ENCODE peak calls at places on chromosomes 1 and 21, in six cellular contexts. E is lower lobe of right lung, B is Calu3, W is GM12891, D is T follicular helper cell, Y is endothelial cell. Q is an unnamed sample.

GRCh38 chr1:1024421-1025415 is 4.8 kb downstream of the AGRN start:
- DNase-seq in E (peak; percentile 88), B (peak; percentile 89), W (no peak), D (no peak), Y (no peak), Q (no peak)

GRCh38 chr1:95323117-95323516 is 89.1 kb downstream of the RWDD3 start:
- DNase-seq in E (no peak), B (peak; percentile 26), W (no peak), D (no peak), Y (no peak), Q (no peak)

GRCh38 chr21:42038826-42039425 is 28.8 kb upstream of the ZBTB21 start:
- DNase-seq in E (no peak), B (no peak), W (no peak), D (no peak), Y (no peak), Q (no peak)

GRCh38 chr1:154866995-154867795 is 2.9 kb downstream of the KCNN3 start:
- DNase-seq in E (no peak), B (peak; percentile 52), W (no peak), D (no peak), Y (no peak), Q (no peak)

GRCh38 chr1:2259668-2260392 is 31.7 kb downstream of the SKI start:
- DNase-seq in E (peak; percentile 73), B (no peak), W (no peak), D (no peak), Y (no peak), Q (no peak)

GRCh38 chr1:230824571-230825060 is 43.7 kb downstream of the C1orf198 start:
- DNase-seq in E (no peak), B (peak; percentile 22), W (no peak), D (no peak), Y (no peak), Q (no peak)

GRCh38 chr1:89844236-89844807 is 23.5 kb downstream of the LRRC8D start:
- DNase-seq in E (no peak), B (no peak), W (no peak), D (no peak), Y (no peak), Q (no peak)

GRCh38 chr1:67559222-67559700 is 125.7 kb upstream of the GADD45A start:
- DNase-seq in E (no peak), B (peak; percentile 34), W (no peak), D (no peak), Y (no peak), Q (peak; percentile 63)

GRCh38 chr21:34802180-34802899 is 133.5 kb downstream of the CLIC6 start:
- DNase-seq in E (no peak), B (no peak), W (no peak), D (no peak), Y (no peak), Q (no peak)